ENCODE peak calls at places on chromosomes 2 and 18, in five cellular contexts. C is right cardiac atrium, J is fibroblast of lung, P is breast epithelium, R is K562. D is an unnamed sample.

GRCh38 chr2:196513796-196514526 is 125.6 kb upstream of the CCDC150 start:
- DNase-seq in C (no peak), J (no peak), R (no peak), P (no peak), D (no peak)

GRCh38 chr2:46181306-46181705 is 115.9 kb upstream of the EPAS1 start:
- DNase-seq in J (no peak), R (no peak), P (no peak), C (no peak), D (no peak)

GRCh38 chr2:84338069-84338468 is 121.0 kb downstream of the SUCLG1 start:
- DNase-seq in R (no peak), P (no peak), C (no peak), J (peak), D (no peak)

GRCh38 chr2:147916723-147917122 is 71.9 kb downstream of the ACVR2A start:
- DNase-seq in C (no peak), R (no peak), P (no peak), J (peak), D (no peak)

GRCh38 chr2:137367361-137367760 is 596.9 kb upstream of the HNMT start:
- DNase-seq in R (no peak), C (no peak), P (no peak), J (no peak), D (no peak)

GRCh38 chr18:41871229-41872000 is 83.6 kb upstream of the PIK3C3 start:
- DNase-seq in R (no peak), C (no peak), P (no peak), J (no peak), D (no peak)

GRCh38 chr2:20580690-20581437 is 70.0 kb downstream of the HS1BP3 start:
- DNase-seq in R (no peak), J (no peak), P (no peak), C (no peak), D (no peak)

GRCh38 chr2:241636983-241637232 is at the start of gene THAP4:
- DNase-seq in P (peak), C (peak), R (peak), J (no peak), D (no peak)

GRCh38 chr18:25457636-25458035 is 105.7 kb upstream of the ZNF521 start:
- DNase-seq in C (no peak), R (no peak), J (peak), P (no peak), D (no peak)

GRCh38 chr2:234741976-234742375 is 209.8 kb upstream of the SH3BP4 start:
- DNase-seq in J (no peak), C (no peak), R (no peak), P (no peak), D (no peak)

GRCh38 chr2:20072436-20073158 is 21.2 kb upstream of the LAPTM4A start:
- DNase-seq in R (no peak), C (no peak), P (no peak), J (peak), D (no peak)

GRCh38 chr2:173043466-173043865 is 32.2 kb upstream of the MAP3K20 start:
- DNase-seq in J (no peak), P (peak), R (no peak), C (peak), D (no peak)

GRCh38 chr18:22169889-22170420 is 566 bp downstream of the GATA6 start:
- DNase-seq in J (peak), P (no peak), R (peak), C (peak), D (no peak)

GRCh38 chr2:61658841-61659780 is 121.0 kb upstream of the XPO1 start:
- DNase-seq in P (no peak), R (peak), C (no peak), J (peak), D (peak)

GRCh38 chr2:128812183-128812940 is 493.7 kb upstream of the HS6ST1 start:
- DNase-seq in C (no peak), J (no peak), R (no peak), P (no peak), D (no peak)

GRCh38 chr2:25347205-25347815 is 5.6 kb upstream of the DNMT3A start:
- DNase-seq in P (no peak), C (no peak), J (peak), R (no peak), D (no peak)

GRCh38 chr18:65221115-65221514 is 529.7 kb upstream of the CDH7 start:
- DNase-seq in P (no peak), R (no peak), C (no peak), J (no peak), D (no peak)

GRCh38 chr2:218435003-218435982 is 16.4 kb downstream of the VIL1 start:
- DNase-seq in C (no peak), J (no peak), P (no peak), R (no peak), D (no peak)

GRCh38 chr2:171325886-171326585 is 107.8 kb downstream of the METTL8 start:
- DNase-seq in J (no peak), R (no peak), C (no peak), P (no peak), D (no peak)

GRCh38 chr2:240922234-240922981 is 16.3 kb downstream of the CROCC2 start:
- DNase-seq in R (no peak), C (peak), P (peak), J (no peak), D (no peak)

GRCh38 chr2:36374586-36374985 is 19.0 kb downstream of the CRIM1 start:
- DNase-seq in J (no peak), C (no peak), P (no peak), R (no peak), D (no peak)

GRCh38 chr18:48866028-48866733 is 84.6 kb downstream of the SMAD7 start:
- DNase-seq in R (no peak), J (peak), C (peak), P (no peak), D (no peak)

GRCh38 chr2:29014811-29015414 is 33.8 kb downstream of the TOGARAM2 start:
- DNase-seq in J (peak), R (peak), P (no peak), C (peak), D (no peak)

GRCh38 chr18:57925706-57926105 is 118.3 kb upstream of the NEDD4L start:
- DNase-seq in R (no peak), P (no peak), C (no peak), J (peak), D (no peak)

GRCh38 chr2:85893428-85894258 is 4.9 kb upstream of the ST3GAL5 start:
- DNase-seq in C (no peak), J (peak), R (no peak), P (no peak), D (no peak)

GRCh38 chr2:235032949-235033348 is 81.1 kb downstream of the SH3BP4 start:
- DNase-seq in R (no peak), C (no peak), P (no peak), J (no peak), D (no peak)

GRCh38 chr2:144115892-144116291 is 404.0 kb downstream of the ZEB2 start:
- DNase-seq in C (no peak), J (peak), P (no peak), R (no peak), D (no peak)

GRCh38 chr18:49944681-49945080 is 131.3 kb upstream of the ACAA2 start:
- DNase-seq in J (peak), C (no peak), R (peak), P (no peak), D (no peak)

GRCh38 chr18:74550886-74551285 is 16.6 kb downstream of the CNDP1 start:
- DNase-seq in P (no peak), J (no peak), C (no peak), R (no peak), D (no peak)

GRCh38 chr2:238520359-238520886 is 93.7 kb downstream of the ASB1 start:
- DNase-seq in C (no peak), P (no peak), R (no peak), J (no peak), D (no peak)

GRCh38 chr18:3251249-3251962 is 3.8 kb downstream of the MYL12A start:
- DNase-seq in P (no peak), R (no peak), C (no peak), J (no peak), D (no peak)

GRCh38 chr2:73414651-73415050 is 29.0 kb downstream of the ALMS1 start:
- DNase-seq in P (no peak), J (peak), R (no peak), C (no peak), D (no peak)

GRCh38 chr2:8594731-8595427 is 87.0 kb upstream of the ID2 start:
- DNase-seq in C (peak), R (no peak), J (no peak), P (no peak), D (no peak)
- H3K27ac ChIP-seq in C (no peak), R (no peak), J (no peak), P (no peak), D (no peak)

GRCh38 chr2:205660521-205661124 is 21.7 kb upstream of the NRP2 start:
- DNase-seq in P (peak), J (peak), C (no peak), R (no peak), D (no peak)
- H3K27ac ChIP-seq in P (peak), J (peak), C (no peak), R (no peak), D (no peak)

DNA sequence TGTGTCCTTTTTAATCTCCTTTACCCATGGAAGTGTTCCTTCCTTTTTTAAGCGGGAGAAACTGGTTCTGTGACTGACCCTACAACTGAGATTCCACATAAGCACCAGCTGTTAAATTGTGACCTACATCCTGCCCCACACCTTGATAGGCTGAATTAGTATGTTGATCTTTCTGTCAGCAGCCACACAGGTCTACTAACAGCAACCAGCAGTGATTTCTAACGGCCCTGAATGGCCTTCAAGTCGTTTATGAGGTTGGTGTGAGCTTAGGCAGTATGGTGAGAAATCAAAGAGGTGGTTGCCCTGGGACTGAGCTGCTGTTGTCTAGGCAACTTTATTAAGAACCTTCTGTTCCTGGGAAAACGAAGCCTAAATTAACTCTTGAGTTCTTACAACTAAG is 197.2 kb upstream of the FSHR start:
- DNase-seq in J (no peak), P (no peak), R (no peak), C (no peak), D (no peak)
- H3K27ac ChIP-seq in J (no peak), P (no peak), R (no peak), C (no peak), D (no peak)

DNA sequence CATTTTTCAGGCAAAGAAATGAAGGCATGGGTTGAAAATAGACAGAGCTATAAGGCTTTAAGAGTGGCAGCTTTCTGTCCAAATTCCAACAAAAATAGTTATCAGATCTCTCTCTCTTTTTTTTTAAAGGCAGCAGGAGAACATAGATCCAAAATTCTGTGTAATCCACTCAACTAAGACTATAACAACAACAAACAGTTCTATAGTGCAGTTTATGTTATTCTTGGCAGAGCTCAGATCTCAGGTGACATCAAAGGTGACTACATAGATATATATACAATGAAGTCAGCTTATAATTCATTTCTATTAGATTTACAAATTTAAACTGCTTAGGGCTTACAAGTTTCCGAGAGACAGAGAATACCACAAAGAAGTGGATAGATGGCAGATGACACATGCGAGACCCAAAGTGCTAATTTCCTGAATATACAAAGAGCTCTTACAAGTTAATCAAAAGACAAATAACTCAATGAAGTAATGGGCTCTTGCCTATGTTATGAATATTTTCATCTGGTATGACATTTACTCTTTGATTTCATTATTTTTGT is 223.2 kb downstream of the BCL2 start:
- DNase-seq in C (no peak), J (no peak), R (no peak), P (no peak), D (no peak)
- H3K27ac ChIP-seq in C (no peak), J (no peak), R (no peak), P (no peak), D (no peak)

DNA sequence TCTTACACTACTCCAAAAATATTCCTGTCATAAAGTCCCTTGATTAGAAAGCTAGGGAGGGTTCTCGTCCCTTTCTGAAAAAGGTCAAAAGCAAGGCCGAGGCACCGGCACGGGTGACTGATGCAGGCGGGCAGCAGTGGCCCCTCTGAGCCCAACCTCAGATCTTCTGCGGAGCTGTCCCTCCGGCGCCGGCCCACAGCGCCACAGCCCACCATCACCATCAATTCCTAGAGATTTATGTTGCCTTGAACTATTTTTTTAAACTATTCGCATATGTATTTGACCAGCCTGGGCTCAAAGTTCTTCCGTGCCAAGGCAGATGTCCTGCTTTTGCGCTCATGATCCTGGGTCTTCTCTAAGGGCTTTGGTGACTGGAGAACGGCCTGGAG is 26.8 kb downstream of the PRELID3A start:
- DNase-seq in P (no peak), C (no peak), J (no peak), R (no peak), D (no peak)
- H3K27ac ChIP-seq in P (no peak), C (no peak), J (no peak), R (no peak), D (no peak)

D was measured in iPS DF 6.9.